ENCODE peak calls at places on chromosomes 5 and 9, in four cellular contexts. A is CD4-positive, alpha-beta T cell; W is cerebellum; Y is A549. Q is an unnamed sample.

GRCh38 chr5:74251106-74252032 is 389.2 kb downstream of the ENC1 start:
- DNase-seq in A (no peak), W (no peak), Y (peak), Q (no peak)

GRCh38 chr9:35940474-35941467 is 17.2 kb downstream of the OR2S2 start:
- DNase-seq in A (peak), W (no peak), Y (no peak), Q (no peak)

GRCh38 chr9:6498982-6499381 is 86.0 kb downstream of the UHRF2 start:
- DNase-seq in A (no peak), W (no peak), Y (no peak), Q (no peak)

GRCh38 chr5:179805529-179806249 is 977 bp downstream of the MGAT4B start:
- DNase-seq in A (peak), W (no peak), Y (peak), Q (peak)

GRCh38 chr9:121743441-121744001 is 92.1 kb downstream of the DAB2IP start:
- DNase-seq in A (no peak), W (peak), Y (peak), Q (peak)

GRCh38 chr5:146402949-146403348 is 44.2 kb upstream of the TCERG1 start:
- DNase-seq in A (no peak), W (no peak), Y (no peak), Q (no peak)

GRCh38 chr9:129343697-129344375 is 165.8 kb upstream of the IER5L start:
- DNase-seq in A (no peak), W (no peak), Y (peak), Q (no peak)

GRCh38 chr9:135023389-135023788 is 64.1 kb upstream of the OLFM1 start:
- DNase-seq in A (no peak), W (no peak), Y (no peak), Q (no peak)

GRCh38 chr5:154756871-154757646 is 1.9 kb downstream of the LARP1 start:
- DNase-seq in A (peak), W (peak), Y (peak), Q (peak)

GRCh38 chr9:124392855-124393460 is 22.3 kb downstream of the PSMB7 start:
- DNase-seq in A (no peak), W (peak), Y (peak), Q (peak)

GRCh38 chr5:66864240-66864884 is 268.2 kb downstream of the MAST4 start:
- DNase-seq in A (no peak), W (no peak), Y (peak), Q (no peak)

GRCh38 chr9:38388283-38389223 is 3.9 kb upstream of the ALDH1B1 start:
- DNase-seq in A (no peak), W (no peak), Y (no peak), Q (no peak)

GRCh38 chr5:143372187-143372829 is 31.2 kb downstream of the NR3C1 start:
- DNase-seq in A (no peak), W (no peak), Y (no peak), Q (peak)

GRCh38 chr5:172144291-172144815 is 43.7 kb downstream of the STK10 start:
- DNase-seq in A (no peak), W (no peak), Y (no peak), Q (no peak)

GRCh38 chr5:43044181-43044914 is 4.2 kb upstream of the ANXA2R start:
- DNase-seq in A (no peak), W (no peak), Y (no peak), Q (no peak)

GRCh38 chr5:79821-80220 is 12.1 kb upstream of the PLEKHG4B start:
- DNase-seq in A (no peak), W (no peak), Y (no peak), Q (no peak)

GRCh38 chr9:107198718-107199117 is 84.4 kb upstream of the RAD23B start:
- DNase-seq in A (no peak), W (no peak), Y (no peak), Q (no peak)

GRCh38 chr9:123102380-123103113 is 69.1 kb downstream of the GPR21 start:
- DNase-seq in A (no peak), W (peak), Y (no peak), Q (peak)

GRCh38 chr9:69019808-69020207 is 5.9 kb upstream of the PRKACG start:
- DNase-seq in A (peak), W (no peak), Y (no peak), Q (no peak)

GRCh38 chr9:4417578-4418325 is 72.5 kb upstream of the SLC1A1 start:
- DNase-seq in A (no peak), W (no peak), Y (no peak), Q (no peak)

GRCh38 chr5:147448766-147449165 is 61.1 kb downstream of the DPYSL3 start:
- DNase-seq in A (no peak), W (no peak), Y (no peak), Q (no peak)

GRCh38 chr5:135034186-135034962 is at the start of gene PITX1:
- DNase-seq in A (peak), W (no peak), Y (peak), Q (no peak)

GRCh38 chr5:53029608-53030007 is 40.5 kb downstream of the ITGA2 start:
- DNase-seq in A (no peak), W (no peak), Y (no peak), Q (no peak)

GRCh38 chr9:133715295-133715865 is 22.8 kb downstream of the SARDH start:
- DNase-seq in A (no peak), W (no peak), Y (no peak), Q (no peak)

GRCh38 chr5:171623551-171624097 is 162.0 kb upstream of the SMIM23 start:
- DNase-seq in A (no peak), W (no peak), Y (no peak), Q (no peak)

GRCh38 chr9:33719581-33720374 is 75.6 kb upstream of the PRSS3 start:
- DNase-seq in A (peak), W (no peak), Y (peak), Q (no peak)

GRCh38 chr5:84450617-84451414 is 66.1 kb upstream of the EDIL3 start:
- DNase-seq in A (no peak), W (peak), Y (no peak), Q (no peak)

GRCh38 chr5:12330993-12331588 is 426.8 kb upstream of the CTNND2 start:
- DNase-seq in A (no peak), W (no peak), Y (no peak), Q (no peak)

GRCh38 chr5:143713331-143714032 is 98.5 kb upstream of the HMHB1 start:
- DNase-seq in A (no peak), W (no peak), Y (no peak), Q (peak)

GRCh38 chr5:131270809-131271208 is 7.0 kb downstream of the CDC42SE2 start:
- DNase-seq in A (no peak), W (no peak), Y (no peak), Q (no peak)

GRCh38 chr5:153807796-153808195 is 230.9 kb downstream of the FAM114A2 start:
- DNase-seq in A (no peak), W (no peak), Y (no peak), Q (no peak)

GRCh38 chr9:93894691-93895079 is 60.5 kb downstream of the BARX1 start:
- DNase-seq in A (no peak), W (no peak), Y (no peak), Q (no peak)

GRCh38 chr5:155459889-155460500 is 446.4 kb downstream of the KIF4B start:
- DNase-seq in A (no peak), W (no peak), Y (no peak), Q (no peak)

GRCh38 chr9:111959468-111959941 is 62.9 kb downstream of the UGCG start:
- DNase-seq in A (no peak), W (no peak), Y (peak), Q (no peak)

GRCh38 chr9:2072752-2073405 is 57.7 kb downstream of the SMARCA2 start:
- DNase-seq in A (no peak), W (no peak), Y (no peak), Q (no peak)

GRCh38 chr5:131277875-131278795 is 14.3 kb downstream of the CDC42SE2 start:
- DNase-seq in A (no peak), W (no peak), Y (no peak), Q (no peak)

Q was measured in G401.